ENCODE peak calls at places on chromosomes 3 and 15, in nine cellular contexts. O is left lung, W is heart left ventricle, A is HCT116, X is ovary, J is left ventricle myocardium inferior, D is tibial nerve, Z is testis, S is A549. M is an unnamed sample. For H3K4me1, the result is how much of the 10 kb centered on the place peaks cover.

GRCh38 chr3:172061724-172062184 is 22.4 kb downstream of the FNDC3B start:
- DNase-seq in O (no peak), W (no peak), A (no peak), X (no peak), J (no peak), D (no peak), Z (no peak), S (peak), M (no peak)

GRCh38 chr3:129615751-129616281 is 9.3 kb upstream of the PLXND1 start:
- DNase-seq in O (peak), W (no peak), A (no peak), X (peak), J (peak), D (no peak), Z (no peak), S (no peak), M (no peak)

GRCh38 chr3:101829066-101829830 is 20.1 kb upstream of the NFKBIZ start:
- DNase-seq in O (peak), W (peak), A (no peak), X (peak), J (peak), D (peak), Z (peak), S (no peak), M (peak)

GRCh38 chr3:160684368-160684740 is 7.4 kb downstream of the ARL14 start:
- DNase-seq in O (no peak), W (no peak), A (no peak), X (no peak), J (no peak), D (no peak), Z (no peak), S (no peak), M (no peak)

GRCh38 chr3:71725279-71725991 is at the start of gene EIF4E3:
- DNase-seq in O (peak), W (peak), A (no peak), X (peak), J (peak), D (no peak), Z (no peak), S (no peak), M (peak)

GRCh38 chr3:127722928-127723603 is 50.3 kb downstream of the ABTB1 start:
- DNase-seq in O (no peak), W (no peak), A (no peak), X (no peak), J (no peak), D (no peak), Z (no peak), S (no peak), M (peak)

GRCh38 chr3:155391104-155391503 is 97.6 kb upstream of the STRIT1 start:
- DNase-seq in O (no peak), W (no peak), A (no peak), X (no peak), J (no peak), D (no peak), Z (no peak), S (no peak), M (no peak)

GRCh38 chr15:84817461-84818081 is 415 bp downstream of the ALPK3 start:
- DNase-seq in O (peak), W (no peak), A (no peak), X (no peak), J (no peak), D (no peak), Z (no peak), S (no peak), M (peak)

GRCh38 chr3:77837626-77838025 is 797.7 kb downstream of the ROBO2 start:
- DNase-seq in O (no peak), W (no peak), A (no peak), X (no peak), J (no peak), D (no peak), Z (no peak), S (no peak), M (no peak)

GRCh38 chr15:55255714-55256113 is 33.9 kb downstream of the RAB27A start:
- DNase-seq in O (no peak), W (no peak), A (no peak), X (no peak), J (no peak), D (no peak), Z (no peak), S (no peak), M (no peak)

GRCh38 chr15:71581406-71581930 is 228.9 kb upstream of the NR2E3 start:
- DNase-seq in O (no peak), W (no peak), A (no peak), X (no peak), J (no peak), D (no peak), Z (no peak), S (no peak), M (no peak)

GRCh38 chr3:160343132-160343531 is 55.9 kb downstream of the IFT80 start:
- DNase-seq in O (no peak), W (no peak), A (no peak), X (no peak), J (no peak), D (no peak), Z (no peak), S (peak), M (peak)

GRCh38 chr3:178465260-178466180 is 70.7 kb upstream of the KCNMB2 start:
- DNase-seq in O (no peak), W (no peak), A (no peak), X (no peak), J (no peak), D (no peak), Z (no peak), S (no peak), M (no peak)

GRCh38 chr15:35289029-35289617 is 204.0 kb upstream of the NANOGP8 start:
- DNase-seq in O (no peak), W (no peak), A (peak), X (no peak), J (no peak), D (no peak), Z (peak), S (peak), M (peak)

GRCh38 chr3:194856296-194856695 is 170.6 kb downstream of the FAM43A start:
- DNase-seq in O (no peak), W (peak), A (no peak), X (no peak), J (peak), D (no peak), Z (no peak), S (no peak), M (no peak)

GRCh38 chr15:45842151-45842550 is 207.3 kb downstream of the SQOR start:
- DNase-seq in O (no peak), W (no peak), A (no peak), X (no peak), J (no peak), D (no peak), Z (no peak), S (no peak), M (no peak)

GRCh38 chr3:194504861-194505260 is 18.1 kb upstream of the ATP13A3 start:
- DNase-seq in O (no peak), W (no peak), A (no peak), X (no peak), J (no peak), D (no peak), Z (no peak), S (no peak), M (no peak)

GRCh38 chr15:72754096-72754495 is 29.5 kb downstream of the ADPGK start:
- DNase-seq in O (no peak), W (no peak), A (no peak), X (no peak), J (no peak), D (no peak), Z (no peak), S (no peak), M (no peak)

GRCh38 chr15:57747206-57747605 is 40.7 kb downstream of the POLR2M start:
- DNase-seq in O (no peak), W (peak), A (no peak), X (no peak), J (no peak), D (no peak), Z (peak), S (no peak), M (no peak)

GRCh38 chr3:35659808-35660207 is 20.5 kb downstream of the ARPP21 start:
- DNase-seq in O (no peak), W (no peak), A (no peak), X (no peak), J (no peak), D (no peak), Z (peak), S (peak), M (no peak)

GRCh38 chr15:31326729-31327673 is at the start of gene KLF13:
- DNase-seq in O (no peak), W (peak), A (no peak), X (peak), J (peak), D (peak), Z (peak), S (peak), M (no peak)

GRCh38 chr3:124999317-124999716 is 56.5 kb downstream of the HEG1 start:
- DNase-seq in O (no peak), W (peak), A (no peak), X (no peak), J (no peak), D (no peak), Z (peak), S (no peak), M (no peak)

GRCh38 chr15:35622641-35623340 is 76.8 kb upstream of the DPH6 start:
- DNase-seq in O (no peak), W (no peak), A (no peak), X (no peak), J (no peak), D (no peak), Z (no peak), S (no peak), M (no peak)

GRCh38 chr3:45872569-45872968 is 13.8 kb upstream of the CCR9 start:
- DNase-seq in O (no peak), W (no peak), A (no peak), X (no peak), J (no peak), D (no peak), Z (no peak), S (no peak), M (no peak)

GRCh38 chr3:156626104-156626503 is 48.3 kb upstream of the TIPARP start:
- DNase-seq in O (no peak), W (no peak), A (no peak), X (no peak), J (no peak), D (no peak), Z (no peak), S (no peak), M (no peak)

GRCh38 chr15:76286231-76286879 is 24.9 kb downstream of the ETFA start:
- DNase-seq in O (no peak), W (no peak), A (no peak), X (no peak), J (no peak), D (no peak), Z (no peak), S (no peak), M (no peak)

GRCh38 chr15:25695875-25696760 is 167.0 kb downstream of the ATP10A start:
- DNase-seq in O (no peak), W (no peak), A (no peak), X (no peak), J (no peak), D (no peak), Z (no peak), S (no peak), M (no peak)

GRCh38 chr15:69324565-69324964 is 25.9 kb downstream of the PAQR5 start:
- DNase-seq in O (no peak), W (no peak), A (no peak), X (no peak), J (no peak), D (no peak), Z (no peak), S (no peak), M (no peak)

GRCh38 chr15:64232400-64232799 is 69.6 kb upstream of the PPIB start:
- DNase-seq in O (no peak), W (no peak), A (no peak), X (no peak), J (no peak), D (no peak), Z (no peak), S (peak), M (no peak)

GRCh38 chr15:40379853-40380252 is 2.7 kb upstream of the KNSTRN start:
- DNase-seq in O (no peak), W (peak), A (peak), X (no peak), J (peak), D (peak), Z (peak), S (peak), M (peak)

GRCh38 chr3:178203650-178204049 is 332.6 kb upstream of the KCNMB2 start:
- DNase-seq in O (no peak), W (no peak), A (no peak), X (no peak), J (no peak), D (no peak), Z (no peak), S (no peak), M (no peak)

GRCh38 chr15:91338763-91339162 is 238.7 kb downstream of the SV2B start:
- DNase-seq in O (no peak), W (no peak), A (no peak), X (no peak), J (no peak), D (no peak), Z (no peak), S (peak), M (peak)

GRCh38 chr3:55066406-55067128 is 138.7 kb upstream of the LRTM1 start:
- DNase-seq in O (no peak), W (no peak), A (no peak), X (no peak), J (no peak), D (no peak), Z (no peak), S (no peak), M (no peak)

DNA sequence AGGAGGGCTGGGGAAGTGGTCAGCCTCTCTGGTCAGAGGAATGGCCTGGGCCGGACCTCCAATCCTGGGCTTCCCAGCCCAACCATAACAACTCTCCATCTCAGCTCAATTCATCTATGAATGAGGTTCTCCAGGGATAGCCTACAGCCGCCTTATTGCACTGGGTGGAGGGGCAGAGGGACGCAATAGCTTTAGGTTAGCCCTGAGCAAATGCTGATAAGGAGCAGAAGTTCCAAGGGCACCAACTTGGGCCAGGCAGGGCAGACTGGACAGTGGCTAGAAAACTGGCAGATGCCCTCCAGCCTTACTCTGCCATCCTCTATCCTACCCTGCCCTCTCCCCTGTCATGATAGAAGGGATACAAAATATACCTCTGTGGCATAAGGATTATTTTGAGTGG is 40.6 kb upstream of the C15orf39 start:
- DNase-seq in O (no peak), W (no peak), A (no peak), X (no peak), J (no peak), D (no peak), Z (no peak), S (no peak), M (no peak)
- H3K27ac ChIP-seq in O (no peak), W (no peak), A (no peak), X (no peak), J (no peak), D (no peak), Z (no peak), S (no peak), M (no peak)

GRCh38 chr15:79967331-79968182 is 3.4 kb downstream of the BCL2A1 start:
- DNase-seq in O (no peak), W (no peak), A (no peak), X (no peak), J (no peak), D (no peak), Z (no peak), S (no peak), M (no peak)

GRCh38 chr15:79966634-79967330 is 4.2 kb downstream of the BCL2A1 start:
- DNase-seq in O (no peak), W (no peak), A (no peak), X (no peak), J (no peak), D (no peak), Z (no peak), S (no peak), M (no peak)

GRCh38 chr15:79964232-79964820 is 6.7 kb downstream of the BCL2A1 start:
- DNase-seq in O (no peak), W (no peak), A (no peak), X (no peak), J (no peak), D (no peak), Z (no peak), S (no peak), M (no peak)

GRCh38 chr15:79969175-79969574 is 1.8 kb downstream of the BCL2A1 start:
- DNase-seq in O (no peak), W (no peak), A (no peak), X (no peak), J (no peak), D (no peak), Z (no peak), S (no peak), M (no peak)

DNA sequence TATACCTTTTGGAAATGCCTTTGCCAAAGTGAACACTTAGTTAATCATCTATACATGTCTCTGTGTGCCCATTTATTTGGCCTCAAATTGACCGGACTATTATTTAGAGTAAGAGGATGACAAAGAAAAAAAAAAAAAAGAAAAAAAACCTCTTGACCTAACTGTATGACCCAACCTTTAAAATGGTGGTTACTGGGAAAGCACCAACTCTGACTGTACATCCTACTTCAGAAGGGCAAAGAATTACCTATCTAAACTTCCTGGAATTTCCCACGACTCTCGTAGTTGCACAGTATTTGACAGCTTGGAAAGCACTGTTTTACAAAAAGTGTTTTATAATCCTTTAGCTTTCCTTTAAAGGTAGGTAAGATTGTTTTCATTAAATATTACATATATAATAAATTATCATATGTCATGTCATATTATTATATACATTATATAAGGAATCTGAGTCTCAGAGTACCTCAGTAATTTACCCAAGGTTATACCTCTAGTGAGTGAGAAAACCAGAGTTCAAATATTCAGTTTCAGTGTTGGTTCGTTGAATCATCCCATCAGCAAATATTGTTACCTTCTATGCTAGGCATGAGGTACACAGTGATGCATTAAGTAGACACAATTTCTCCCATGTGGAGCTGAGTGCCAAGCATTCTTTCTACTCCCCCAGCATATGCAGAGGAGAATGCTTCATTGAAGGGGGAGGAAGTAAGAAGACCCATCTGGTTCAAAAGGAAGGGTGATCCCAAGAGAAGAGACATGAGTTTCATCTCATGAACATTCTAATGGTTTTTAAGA is 5.0 kb downstream of the BCL2A1 start:
- DNase-seq in O (no peak), W (no peak), A (no peak), X (no peak), J (no peak), D (no peak), Z (no peak), S (peak), M (no peak)
- H3K4me1 ChIP-seq in O (half or more), W (under half), A (under half), X (under half), J (under half), D (under half), Z (under half), S (half or more), M (under half)

DNA sequence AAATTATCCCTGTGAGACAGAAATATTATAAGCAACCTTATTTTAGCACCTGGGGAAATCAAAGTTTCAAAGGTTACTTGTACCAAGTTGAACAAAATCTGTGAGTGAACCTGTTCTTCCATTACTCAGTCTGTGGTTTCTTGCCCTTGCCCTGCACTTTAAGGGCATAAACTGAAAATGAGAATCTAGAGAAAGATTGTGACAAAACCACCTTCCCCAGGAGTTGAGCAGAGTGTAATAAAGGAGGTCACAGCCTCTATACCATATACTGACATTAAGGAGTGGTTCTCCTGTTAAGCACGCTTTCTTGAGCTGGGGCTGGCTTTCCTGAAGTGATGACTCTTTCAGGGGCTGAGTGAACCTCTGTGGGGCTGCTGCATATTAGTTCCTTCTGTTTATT is 143.4 kb downstream of the PDCD6IP start:
- DNase-seq in O (no peak), W (no peak), A (no peak), X (no peak), J (no peak), D (no peak), Z (no peak), S (no peak), M (no peak)
- H3K27ac ChIP-seq in O (no peak), W (no peak), A (no peak), X (no peak), J (no peak), D (no peak), Z (no peak), S (no peak), M (no peak)

DNA sequence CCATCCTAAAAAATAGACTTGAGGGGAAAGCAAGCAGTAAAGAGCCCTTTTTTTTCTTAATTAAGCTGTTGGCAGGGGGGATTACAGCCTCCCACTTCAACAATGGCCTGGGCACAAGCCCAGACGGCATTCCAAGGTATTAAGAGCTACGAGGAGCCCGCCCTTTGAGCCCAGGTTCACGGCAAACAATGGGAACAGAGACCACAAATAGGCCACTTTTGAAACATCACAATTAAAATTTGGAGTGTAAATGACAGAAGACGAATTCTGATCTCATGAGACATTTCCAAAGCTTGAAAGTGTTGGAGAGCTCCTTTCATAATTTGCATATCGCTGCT is 8.9 kb downstream of the CHSY1 start:
- DNase-seq in O (no peak), W (no peak), A (no peak), X (no peak), J (no peak), D (no peak), Z (no peak), S (no peak), M (peak)
- H3K4me1 ChIP-seq in O (half or more), W (half or more), A (under half), X (under half), J (half or more), D (under half), Z (half or more), S (under half), M (under half)

GRCh38 chr15:78206326-78207109 is 27.8 kb downstream of the ACSBG1 start:
- DNase-seq in O (no peak), W (no peak), A (no peak), X (no peak), J (no peak), D (no peak), Z (peak), S (no peak), M (peak)

GRCh38 chr15:78205337-78205736 is 29.0 kb downstream of the ACSBG1 start:
- DNase-seq in O (no peak), W (no peak), A (no peak), X (no peak), J (no peak), D (no peak), Z (no peak), S (no peak), M (no peak)

GRCh38 chr15:78203346-78204225 is 30.8 kb downstream of the ACSBG1 start:
- DNase-seq in O (no peak), W (peak), A (no peak), X (no peak), J (peak), D (no peak), Z (peak), S (no peak), M (peak)

GRCh38 chr15:78205856-78206255 is 28.5 kb downstream of the ACSBG1 start:
- DNase-seq in O (no peak), W (no peak), A (no peak), X (peak), J (no peak), D (no peak), Z (peak), S (no peak), M (no peak)

GRCh38 chr15:78204351-78205309 is 29.7 kb downstream of the ACSBG1 start:
- DNase-seq in O (no peak), W (peak), A (no peak), X (peak), J (peak), D (peak), Z (peak), S (no peak), M (peak)
- H3K27ac ChIP-seq in O (no peak), W (peak), A (no peak), X (no peak), J (peak), D (peak), Z (peak), S (no peak), M (peak)

M was measured in SJCRH30.